ENCODE peak calls at places on chromosome 4, in nine cellular contexts. U is Peyer's patch, J is iPS DF 6.9, D is body of pancreas, S is fibroblast of lung, B is A549, N is upper lobe of left lung, I is cardiac muscle cell, R is heart right ventricle. O is an unnamed sample.
A peak's percentile ranks its signal among the peaks of the same experiment; 100 is the strongest.

GRCh38 chr4:110085131-110085530 is 113.3 kb downstream of the ELOVL6 start:
- DNase-seq in U (peak; percentile 59), J (no peak), D (peak; percentile 36), S (peak; percentile 73), B (no peak), N (peak; percentile 64), I (peak; percentile 29), R (no peak), O (peak; percentile 8)

GRCh38 chr4:5079581-5079980 is 28.3 kb downstream of the STK32B start:
- DNase-seq in U (no peak), J (no peak), D (no peak), S (no peak), B (no peak), N (no peak), I (no peak), R (no peak), O (no peak)

GRCh38 chr4:112854420-112854819 is 195.0 kb upstream of the ANK2 start:
- DNase-seq in U (no peak), J (no peak), D (no peak), S (no peak), B (no peak), N (no peak), I (no peak), R (no peak), O (no peak)

GRCh38 chr4:1727117-1728031 is 6.1 kb downstream of the TACC3 start:
- DNase-seq in U (peak; percentile 81), J (no peak), D (peak; percentile 69), S (peak; percentile 64), B (peak; percentile 75), N (peak; percentile 89), I (no peak), R (peak; percentile 77), O (no peak)

GRCh38 chr4:153488719-153489384 is 22.7 kb downstream of the TMEM131L start:
- DNase-seq in U (no peak), J (no peak), D (no peak), S (no peak), B (no peak), N (peak; percentile 53), I (no peak), R (peak; percentile 52), O (peak; percentile 61)

GRCh38 chr4:2732526-2732925 is 23.6 kb downstream of the TNIP2 start:
- DNase-seq in U (no peak), J (no peak), D (no peak), S (no peak), B (no peak), N (no peak), I (no peak), R (no peak), O (no peak)

GRCh38 chr4:174600391-174600790 is 78.1 kb upstream of the HPGD start:
- DNase-seq in U (no peak), J (no peak), D (no peak), S (no peak), B (no peak), N (no peak), I (no peak), R (no peak), O (no peak)

GRCh38 chr4:47061435-47061834 is 30.1 kb downstream of the GABRB1 start:
- DNase-seq in U (no peak), J (no peak), D (no peak), S (peak; percentile 72), B (no peak), N (no peak), I (no peak), R (no peak), O (no peak)

GRCh38 chr4:108172231-108172779 is 3.6 kb upstream of the LEF1 start:
- DNase-seq in U (peak; percentile 49), J (no peak), D (no peak), S (peak; percentile 29), B (no peak), N (no peak), I (peak; percentile 66), R (no peak), O (no peak)

GRCh38 chr4:69781458-69782418 is 21.3 kb upstream of the SULT1B1 start:
- DNase-seq in U (no peak), J (no peak), D (no peak), S (no peak), B (no peak), N (no peak), I (no peak), R (no peak), O (no peak)

GRCh38 chr4:80008351-80008750 is 64.7 kb downstream of the ANTXR2 start:
- DNase-seq in U (no peak), J (no peak), D (no peak), S (no peak), B (no peak), N (no peak), I (no peak), R (no peak), O (no peak)

GRCh38 chr4:41329361-41329760 is 72.6 kb downstream of the UCHL1 start:
- DNase-seq in U (no peak), J (no peak), D (no peak), S (no peak), B (no peak), N (no peak), I (no peak), R (no peak), O (no peak)

GRCh38 chr4:185878633-185879032 is 66.6 kb upstream of the SORBS2 start:
- DNase-seq in U (no peak), J (no peak), D (no peak), S (no peak), B (no peak), N (no peak), I (no peak), R (peak; percentile 44), O (no peak)

GRCh38 chr4:172813359-172813923 is 355.2 kb upstream of the GALNT7 start:
- DNase-seq in U (no peak), J (no peak), D (no peak), S (no peak), B (no peak), N (no peak), I (no peak), R (no peak), O (no peak)

GRCh38 chr4:761086-761485 is 55.5 kb downstream of the PCGF3 start:
- DNase-seq in U (no peak), J (no peak), D (no peak), S (no peak), B (no peak), N (no peak), I (no peak), R (no peak), O (no peak)

GRCh38 chr4:83889802-83890201 is 353.9 kb downstream of the GPAT3 start:
- DNase-seq in U (no peak), J (no peak), D (no peak), S (no peak), B (peak; percentile 45), N (no peak), I (no peak), R (no peak), O (no peak)

GRCh38 chr4:143728171-143728570 is 27.7 kb upstream of the FREM3 start:
- DNase-seq in U (no peak), J (no peak), D (no peak), S (peak; percentile 9), B (no peak), N (no peak), I (no peak), R (no peak), O (no peak)

GRCh38 chr4:128354205-128354821 is 66.7 kb upstream of the PGRMC2 start:
- DNase-seq in U (no peak), J (no peak), D (peak; percentile 69), S (peak; percentile 88), B (peak; percentile 88), N (peak; percentile 37), I (no peak), R (peak; percentile 30), O (no peak)

GRCh38 chr4:166635367-166635766 is 598.9 kb downstream of the SPOCK3 start:
- DNase-seq in U (no peak), J (no peak), D (no peak), S (no peak), B (no peak), N (no peak), I (no peak), R (no peak), O (no peak)

GRCh38 chr4:27764526-27764837 is 903.8 kb downstream of the STIM2 start:
- DNase-seq in U (no peak), J (no peak), D (no peak), S (peak; percentile 2), B (no peak), N (no peak), I (no peak), R (no peak), O (no peak)

GRCh38 chr4:1775731-1776500 is 17.2 kb upstream of the FGFR3 start:
- DNase-seq in U (no peak), J (no peak), D (no peak), S (no peak), B (peak; percentile 48), N (no peak), I (no peak), R (no peak), O (no peak)

GRCh38 chr4:178080312-178080711 is 638.1 kb upstream of the AGA start:
- DNase-seq in U (no peak), J (no peak), D (no peak), S (no peak), B (no peak), N (no peak), I (no peak), R (no peak), O (no peak)
- H3K4me3 ChIP-seq in U (no peak overlapping the region), J (no peak overlapping the region), D (no peak overlapping the region), S (no peak overlapping the region), B (no peak overlapping the region), N (no peak overlapping the region), I (no peak overlapping the region), R (no peak overlapping the region), O (no peak overlapping the region)

GRCh38 chr4:78629991-78630541 is 78.5 kb downstream of the ANXA3 start:
- DNase-seq in U (peak; percentile 59), J (no peak), D (peak; percentile 61), S (no peak), B (no peak), N (peak; percentile 36), I (no peak), R (no peak), O (no peak)
- H3K4me1 ChIP-seq in U (no peaks in the 10 kb centered on the region), J (no peaks in the 10 kb centered on the region), D (peaks cover 45% of the 10 kb centered on the region), S (no peaks in the 10 kb centered on the region), B (peaks cover 16% of the 10 kb centered on the region), N (peaks cover 5% of the 10 kb centered on the region), I (peaks cover 8% of the 10 kb centered on the region), R (peaks cover 18% of the 10 kb centered on the region), O (no peaks in the 10 kb centered on the region)

DNA sequence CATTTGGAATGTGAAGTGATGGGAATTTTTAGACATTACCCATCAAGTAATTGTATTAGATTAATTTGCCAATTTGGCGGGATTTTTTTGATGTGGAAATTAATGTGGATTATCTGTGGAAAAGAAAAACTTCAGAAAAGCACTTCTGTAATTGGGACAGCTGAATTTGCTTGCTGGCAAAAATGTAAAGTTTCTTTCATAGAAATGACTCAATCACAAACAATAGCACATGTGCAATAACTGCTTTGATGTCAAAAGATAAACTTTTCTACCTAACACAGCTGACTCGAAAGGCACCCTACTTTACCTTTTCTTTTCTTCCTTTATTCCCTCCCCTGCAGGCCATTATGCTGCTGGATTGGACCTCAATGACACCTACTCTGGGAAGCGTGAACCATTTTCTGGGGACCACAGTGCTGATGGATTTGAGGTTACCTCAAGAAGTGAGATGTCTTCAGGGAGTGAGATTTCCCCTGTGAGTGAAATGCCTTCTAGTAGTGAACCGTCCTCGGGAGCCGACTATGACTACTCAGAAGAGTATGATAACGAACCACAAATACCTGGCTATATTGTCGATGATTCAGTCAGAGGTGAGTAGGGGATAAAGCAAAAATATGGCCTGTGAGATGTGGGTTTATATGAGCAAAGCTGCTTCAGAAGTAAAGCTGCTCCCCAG is 1.4 kb downstream of the AREG start:
- DNase-seq in U (no peak), J (no peak), D (no peak), S (no peak), B (no peak), N (no peak), I (no peak), R (no peak), O (no peak)
- H3K4me3 ChIP-seq in U (no peak overlapping the region), J (no peak overlapping the region), D (no peak overlapping the region), S (no peak overlapping the region), B (peak overlapping the region; percentile 86), N (no peak overlapping the region), I (no peak overlapping the region), R (no peak overlapping the region), O (no peak overlapping the region)

GRCh38 chr4:189362364-189362763 is 578.3 kb upstream of the FRG1 start:
- DNase-seq in U (no peak), J (no peak), D (no peak), S (no peak), B (no peak), N (no peak), I (no peak), R (no peak), O (no peak)
- H3K4me1 ChIP-seq in U (no peaks in the 10 kb centered on the region), J (no peaks in the 10 kb centered on the region), D (no peaks in the 10 kb centered on the region), S (no peaks in the 10 kb centered on the region), B (no peaks in the 10 kb centered on the region), N (no peaks in the 10 kb centered on the region), I (no peaks in the 10 kb centered on the region), R (no peaks in the 10 kb centered on the region), O (no peaks in the 10 kb centered on the region)